ENCODE peak calls at places on chromosome 17, in nine cellular contexts. Y is adrenal gland, J is A549, Z is HCT116, O is transverse colon, W is spleen, F is GM12878, X is ovary, E is H1. L is an unnamed sample.

GRCh38 chr17:10370209-10370608 is 2.6 kb downstream of the MYH13 start:
- DNase-seq in Y (no peak), J (no peak), Z (no peak), O (no peak), W (no peak), F (no peak), X (no peak), E (no peak), L (no peak)

GRCh38 chr17:66494023-66494803 is 191.8 kb downstream of the PRKCA start:
- DNase-seq in Y (no peak), J (peak), Z (peak), O (no peak), W (no peak), F (no peak), X (no peak), E (no peak), L (no peak)

GRCh38 chr17:28978565-28978964 is 27.2 kb upstream of the PHF12 start:
- DNase-seq in Y (no peak), J (no peak), Z (no peak), O (no peak), W (no peak), F (no peak), X (no peak), E (no peak), L (no peak)

GRCh38 chr17:35750526-35751395 is 2.3 kb downstream of the GAS2L2 start:
- DNase-seq in Y (no peak), J (no peak), Z (no peak), O (no peak), W (no peak), F (no peak), X (no peak), E (no peak), L (no peak)

GRCh38 chr17:32909787-32910369 is 18.1 kb upstream of the TMEM98 start:
- DNase-seq in Y (peak), J (peak), Z (peak), O (peak), W (no peak), F (peak), X (peak), E (peak), L (peak)

GRCh38 chr17:78991906-78992532 is 12.3 kb upstream of the LGALS3BP start:
- DNase-seq in Y (peak), J (no peak), Z (no peak), O (peak), W (peak), F (no peak), X (no peak), E (no peak), L (peak)

GRCh38 chr17:5560361-5560988 is 23.8 kb downstream of the NLRP1 start:
- DNase-seq in Y (no peak), J (no peak), Z (no peak), O (no peak), W (no peak), F (no peak), X (no peak), E (no peak), L (no peak)

GRCh38 chr17:9212376-9213310 is 191.3 kb downstream of the NTN1 start:
- DNase-seq in Y (no peak), J (no peak), Z (no peak), O (no peak), W (peak), F (no peak), X (no peak), E (no peak), L (no peak)

GRCh38 chr17:16283705-16284104 is 66.7 kb downstream of the PIGL start:
- DNase-seq in Y (no peak), J (no peak), Z (no peak), O (no peak), W (no peak), F (no peak), X (no peak), E (no peak), L (no peak)

GRCh38 chr17:76560877-76561221 is 21.0 kb downstream of the PRCD start:
- DNase-seq in Y (no peak), J (no peak), Z (no peak), O (no peak), W (no peak), F (no peak), X (no peak), E (no peak), L (no peak)
- H3K27ac ChIP-seq in Y (peak), J (peak), Z (no peak), O (peak), W (peak), F (peak), X (peak), E (no peak), L (peak)

GRCh38 chr17:60138769-60139437 is 10.9 kb upstream of the CA4 start:
- DNase-seq in Y (peak), J (no peak), Z (no peak), O (no peak), W (no peak), F (no peak), X (no peak), E (peak), L (no peak)

GRCh38 chr17:60137731-60138130 is 12.0 kb upstream of the CA4 start:
- DNase-seq in Y (peak), J (no peak), Z (no peak), O (no peak), W (no peak), F (no peak), X (no peak), E (peak), L (no peak)

GRCh38 chr17:60141111-60142018 is 8.4 kb upstream of the CA4 start:
- DNase-seq in Y (no peak), J (no peak), Z (no peak), O (no peak), W (no peak), F (no peak), X (no peak), E (peak), L (no peak)

GRCh38 chr17:60142872-60143499 is 6.8 kb upstream of the CA4 start:
- DNase-seq in Y (peak), J (peak), Z (peak), O (peak), W (peak), F (peak), X (peak), E (peak), L (peak)

DNA sequence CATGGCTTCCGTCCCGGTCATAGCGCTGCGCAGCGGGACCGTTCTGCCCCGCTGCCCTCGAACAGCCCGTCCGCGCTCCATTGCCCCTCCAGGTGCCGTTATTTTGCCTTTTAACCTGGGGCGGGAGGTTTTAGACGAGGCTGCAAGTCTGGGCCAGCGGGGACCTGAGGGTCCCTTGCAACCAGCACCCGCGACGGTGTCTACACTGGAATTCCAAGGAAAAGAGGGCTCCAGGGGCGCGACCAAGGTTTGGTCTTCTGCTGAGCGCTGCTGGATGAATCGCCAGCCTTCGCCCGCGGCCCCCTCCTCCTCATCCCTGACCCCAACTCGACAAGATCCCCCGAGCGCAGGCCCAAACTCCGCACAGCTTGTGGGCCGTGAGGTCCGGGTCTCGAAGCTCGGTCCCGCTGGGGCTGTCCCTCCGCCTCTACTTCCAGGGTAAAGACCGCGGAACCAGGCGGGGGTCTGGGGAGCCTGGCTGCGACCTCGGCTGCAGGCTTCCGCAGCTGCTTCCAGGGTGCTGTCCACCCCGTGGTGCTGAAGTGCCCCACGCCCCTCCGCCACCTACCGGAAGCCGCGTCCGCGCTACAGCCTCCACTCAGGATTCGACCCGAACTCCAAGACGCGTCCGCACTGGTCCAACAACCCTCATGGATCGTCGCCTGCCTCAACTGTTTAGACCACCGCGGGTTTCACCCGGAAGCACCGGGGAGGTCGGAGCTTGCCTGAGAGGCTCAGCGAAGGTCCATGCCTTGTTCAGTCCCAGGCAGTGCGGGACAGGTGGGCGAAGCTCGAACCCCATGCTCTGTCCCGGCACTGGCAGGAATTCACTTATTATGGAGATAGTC is 10.1 kb upstream of the CA4 start:
- DNase-seq in Y (peak), J (peak), Z (peak), O (peak), W (peak), F (no peak), X (peak), E (peak), L (peak)
- TF ChIP-seq CTCF in Y (no peak), J (peak), Z (peak), O (peak), W (peak), F (peak), X (no peak), E (peak), L (peak)

DNA sequence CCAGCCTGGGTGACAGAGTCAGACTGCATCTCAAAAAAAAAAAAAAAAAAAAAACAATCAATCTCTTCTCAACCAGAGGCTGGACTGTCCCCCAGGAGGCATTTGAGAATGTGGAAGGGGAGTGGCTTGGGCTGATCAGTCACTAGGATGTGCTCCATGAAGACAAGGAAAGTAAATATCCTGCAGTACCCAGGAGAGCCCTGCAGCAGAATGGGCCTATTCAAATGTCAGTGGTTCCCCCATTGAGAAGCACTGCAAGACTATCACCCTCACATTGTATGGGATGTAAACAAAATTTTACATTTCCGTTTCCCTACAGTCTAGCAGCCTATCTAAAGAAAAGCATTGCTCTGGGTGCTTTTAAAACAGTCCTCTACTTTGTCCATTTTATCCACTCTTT is 70.4 kb downstream of the DNAH9 start:
- DNase-seq in Y (no peak), J (no peak), Z (no peak), O (no peak), W (no peak), F (no peak), X (no peak), E (no peak), L (no peak)
- TF ChIP-seq POLR2A in Y (no peak), J (no peak), Z (no peak), O (no peak), W (no peak), F (no peak), X (no peak), E (no peak), L (no peak)

GRCh38 chr17:75589017-75589918 is 1.7 kb downstream of the MYO15B start:
- DNase-seq in Y (peak), J (peak), Z (peak), O (peak), W (peak), F (peak), X (peak), E (peak), L (peak)

GRCh38 chr17:75590314-75590761 is 2.7 kb downstream of the MYO15B start:
- DNase-seq in Y (no peak), J (no peak), Z (no peak), O (no peak), W (no peak), F (no peak), X (no peak), E (no peak), L (no peak)

GRCh38 chr17:75589919-75590303 is 2.3 kb downstream of the MYO15B start:
- DNase-seq in Y (no peak), J (no peak), Z (no peak), O (peak), W (no peak), F (no peak), X (peak), E (no peak), L (peak)

GRCh38 chr17:75588546-75589016 is 981 bp downstream of the MYO15B start:
- DNase-seq in Y (peak), J (no peak), Z (no peak), O (peak), W (no peak), F (no peak), X (peak), E (no peak), L (peak)

GRCh38 chr17:75587718-75588545 is at the start of gene MYO15B:
- DNase-seq in Y (peak), J (no peak), Z (no peak), O (peak), W (peak), F (no peak), X (peak), E (peak), L (peak)
- H3K27ac ChIP-seq in Y (peak), J (peak), Z (peak), O (peak), W (peak), F (peak), X (peak), E (no peak), L (peak)

GRCh38 chr17:73633736-73634135 is 10.5 kb downstream of the SDK2 start:
- DNase-seq in Y (no peak), J (no peak), Z (no peak), O (no peak), W (peak), F (no peak), X (no peak), E (no peak), L (no peak)

GRCh38 chr17:73637866-73638265 is 6.4 kb downstream of the SDK2 start:
- DNase-seq in Y (no peak), J (no peak), Z (no peak), O (no peak), W (peak), F (no peak), X (no peak), E (no peak), L (no peak)

GRCh38 chr17:73634629-73635028 is 9.6 kb downstream of the SDK2 start:
- DNase-seq in Y (no peak), J (no peak), Z (no peak), O (no peak), W (no peak), F (no peak), X (no peak), E (no peak), L (no peak)

GRCh38 chr17:73632513-73632912 is 11.7 kb downstream of the SDK2 start:
- DNase-seq in Y (no peak), J (no peak), Z (no peak), O (no peak), W (no peak), F (no peak), X (no peak), E (no peak), L (no peak)

DNA sequence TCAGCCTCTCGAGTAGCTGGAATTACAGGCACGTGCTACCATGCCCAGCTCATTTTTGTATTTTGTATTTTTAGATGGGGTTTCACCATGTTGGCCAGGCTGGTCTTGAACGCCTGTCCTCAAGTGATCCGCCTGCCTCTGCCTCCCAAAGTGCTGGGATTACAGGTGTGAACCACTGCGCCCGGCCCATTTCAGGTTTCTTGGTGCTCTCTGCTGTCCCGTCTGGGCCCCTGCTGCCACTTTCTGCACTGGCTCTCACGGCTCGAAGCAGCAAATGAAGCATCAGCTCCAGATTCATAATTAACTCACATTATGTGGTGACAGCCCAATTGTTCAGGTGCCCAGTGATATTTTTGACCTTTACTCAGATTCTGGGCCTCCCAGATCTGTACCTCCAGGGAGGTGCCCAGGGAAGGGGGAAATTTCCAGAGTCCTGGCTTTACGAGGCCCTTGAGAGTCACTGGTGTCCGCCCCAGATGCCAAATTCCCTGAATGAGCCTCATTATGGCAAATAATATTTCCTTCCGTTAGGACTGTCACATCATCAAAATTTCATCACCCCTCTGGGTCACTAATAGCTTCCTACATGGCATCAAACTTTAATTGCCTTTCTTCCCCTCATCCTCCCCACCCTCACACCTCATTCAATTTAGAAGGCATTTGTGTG is 9.0 kb downstream of the SDK2 start:
- DNase-seq in Y (no peak), J (no peak), Z (no peak), O (no peak), W (peak), F (no peak), X (no peak), E (no peak), L (no peak)
- TF ChIP-seq CTCF in Y (no peak), J (no peak), Z (no peak), O (no peak), W (no peak), F (no peak), X (no peak), E (no peak), L (no peak)